ENCODE peak calls at places on chromosome 2, in nine cellular contexts. W, P, R, J, X, U, Z, N and Q are unnamed samples.

GRCh38 chr2:237542001-237542704 is 24.2 kb upstream of the PRLH start:
- DNase-seq in W (no peak), P (no peak), X (no peak), U (no peak), J (no peak), N (no peak), R (no peak), Z (no peak), Q (no peak)

GRCh38 chr2:217186565-217187218 is 326.8 kb upstream of the TNP1 start:
- DNase-seq in P (no peak), W (no peak), U (no peak), N (no peak), R (no peak), X (no peak), Z (no peak), J (no peak), Q (no peak)

GRCh38 chr2:152468832-152469692 is 134.1 kb downstream of the FMNL2 start:
- DNase-seq in R (peak; percentile 45), P (no peak), N (no peak), X (no peak), J (no peak), U (peak; percentile 20), W (no peak), Z (peak; percentile 74), Q (peak; percentile 98)

GRCh38 chr2:60468390-60469085 is 84.9 kb downstream of the BCL11A start:
- DNase-seq in P (no peak), Z (no peak), N (no peak), X (no peak), W (no peak), U (no peak), J (no peak), R (peak; percentile 60), Q (no peak)

GRCh38 chr2:31429759-31430438 is 15.4 kb upstream of the XDH start:
- DNase-seq in W (no peak), P (no peak), J (no peak), R (no peak), Z (peak; percentile 12), X (peak; percentile 27), N (no peak), U (no peak), Q (no peak)

GRCh38 chr2:171318463-171318934 is 115.3 kb downstream of the METTL8 start:
- DNase-seq in P (no peak), R (peak; percentile 27), Z (no peak), J (no peak), U (no peak), W (peak; percentile 66), N (peak; percentile 61), X (no peak), Q (no peak)

GRCh38 chr2:65574911-65575444 is 142.6 kb upstream of the SPRED2 start:
- DNase-seq in W (no peak), Z (no peak), J (no peak), N (no peak), X (no peak), R (no peak), P (no peak), U (no peak), Q (peak; percentile 33)

GRCh38 chr2:18214936-18215335 is 336.5 kb downstream of the KCNS3 start:
- DNase-seq in W (no peak), R (peak; percentile 11), J (no peak), U (no peak), X (no peak), N (no peak), Z (no peak), P (no peak), Q (no peak)

GRCh38 chr2:48860391-48860790 is 104.9 kb upstream of the LHCGR start:
- DNase-seq in W (no peak), R (no peak), P (no peak), Z (no peak), U (no peak), J (no peak), X (no peak), N (no peak), Q (no peak)

GRCh38 chr2:29317077-29317517 is 201.9 kb downstream of the CLIP4 start:
- DNase-seq in X (no peak), P (no peak), Z (peak; percentile 71), W (no peak), N (no peak), R (peak; percentile 76), U (no peak), J (no peak), Q (peak; percentile 49)

GRCh38 chr2:112893801-112894200 is 17.2 kb upstream of the IL37 start:
- DNase-seq in N (no peak), W (no peak), X (no peak), J (no peak), U (no peak), P (no peak), R (peak; percentile 7), Z (no peak), Q (no peak)

GRCh38 chr2:200369886-200370285 is 63.4 kb downstream of the SPATS2L start:
- DNase-seq in R (no peak), J (no peak), P (no peak), N (no peak), X (no peak), W (peak; percentile 31), Z (no peak), U (no peak), Q (no peak)

GRCh38 chr2:177264209-177264538 is 353 bp downstream of the NFE2L2 start:
- DNase-seq in X (no peak), P (peak; percentile 78), W (peak; percentile 32), N (no peak), J (no peak), U (no peak), Z (no peak), R (no peak), Q (no peak)

GRCh38 chr2:172239944-172240590 is 137.4 kb upstream of the DLX2 start:
- DNase-seq in U (no peak), X (no peak), J (no peak), R (peak; percentile 54), Z (peak; percentile 58), N (no peak), W (no peak), P (no peak), Q (no peak)

GRCh38 chr2:80068068-80068467 is 236.5 kb downstream of the LRRTM1 start:
- DNase-seq in J (no peak), N (no peak), R (no peak), X (no peak), P (no peak), Z (no peak), W (no peak), U (no peak), Q (no peak)

GRCh38 chr2:120677696-120678095 is 58.0 kb upstream of the GLI2 start:
- DNase-seq in W (no peak), X (no peak), R (no peak), N (no peak), J (no peak), Z (no peak), U (no peak), P (no peak), Q (no peak)

GRCh38 chr2:174699993-174700766 is 64.1 kb downstream of the CHRNA1 start:
- DNase-seq in X (no peak), N (no peak), W (no peak), P (no peak), J (no peak), U (no peak), Z (peak; percentile 59), R (peak; percentile 70), Q (peak; percentile 97)

GRCh38 chr2:241672243-241673188 is 14.1 kb downstream of the DTYMK start:
- DNase-seq in U (no peak), N (no peak), Z (no peak), X (no peak), P (no peak), R (no peak), J (no peak), W (no peak), Q (no peak)

GRCh38 chr2:213243189-213244044 is 40.8 kb upstream of the SPAG16 start:
- DNase-seq in U (no peak), N (no peak), W (no peak), X (no peak), J (no peak), P (no peak), Z (no peak), R (no peak), Q (no peak)

GRCh38 chr2:234823877-234824376 is 127.9 kb upstream of the SH3BP4 start:
- DNase-seq in X (no peak), R (peak; percentile 98), U (no peak), N (no peak), W (no peak), Z (peak; percentile 95), P (no peak), J (no peak), Q (no peak)

GRCh38 chr2:156526950-156527636 is 90.9 kb downstream of the GPD2 start:
- DNase-seq in X (no peak), N (no peak), P (no peak), J (no peak), W (no peak), Z (no peak), U (no peak), R (no peak), Q (no peak)

GRCh38 chr2:230411484-230412368 is 4.3 kb upstream of the SP100 start:
- DNase-seq in Z (peak; percentile 69), R (peak; percentile 63), U (peak; percentile 13), P (no peak), W (peak; percentile 48), J (peak; percentile 66), N (peak; percentile 26), X (peak; percentile 57), Q (peak; percentile 7)

GRCh38 chr2:237207641-237208040 is 122.0 kb downstream of the COPS8 start:
- DNase-seq in X (no peak), W (no peak), Z (no peak), U (no peak), J (no peak), P (no peak), R (peak; percentile 97), N (no peak), Q (no peak)

GRCh38 chr2:64873472-64873924 is 115.7 kb upstream of the SLC1A4 start:
- DNase-seq in R (peak; percentile 55), W (peak; percentile 92), U (no peak), N (peak; percentile 69), Z (peak; percentile 36), P (peak; percentile 89), J (peak; percentile 69), X (peak; percentile 77), Q (peak; percentile 72)

GRCh38 chr2:150228936-150229335 is 258.5 kb downstream of the RND3 start:
- DNase-seq in W (no peak), X (no peak), U (no peak), P (no peak), R (no peak), N (no peak), Z (peak; percentile 9), J (no peak), Q (no peak)

GRCh38 chr2:33204945-33205344 is 258.2 kb downstream of the LTBP1 start:
- DNase-seq in P (no peak), J (no peak), N (no peak), X (no peak), Z (no peak), W (no peak), U (no peak), R (no peak), Q (no peak)

GRCh38 chr2:96837575-96837974 is 6.2 kb downstream of the ANKRD23 start:
- DNase-seq in R (no peak), U (no peak), Z (no peak), P (no peak), N (no peak), W (no peak), X (no peak), J (no peak), Q (no peak)

GRCh38 chr2:54106631-54107454 is 8.6 kb upstream of the ACYP2 start:
- DNase-seq in Z (peak; percentile 57), P (no peak), X (peak; percentile 9), R (peak; percentile 71), U (no peak), N (no peak), J (no peak), W (no peak), Q (peak; percentile 68)

GRCh38 chr2:16014041-16014787 is 73.9 kb downstream of the MYCN start:
- DNase-seq in P (no peak), N (peak; percentile 62), J (no peak), U (no peak), W (no peak), Z (no peak), X (no peak), R (no peak), Q (no peak)

GRCh38 chr2:227313310-227313709 is 11.7 kb upstream of the MFF start:
- DNase-seq in N (no peak), R (no peak), X (no peak), P (no peak), Z (no peak), U (no peak), W (no peak), J (no peak), Q (no peak)

GRCh38 chr2:96093528-96093927 is 22.8 kb downstream of the ADRA2B start:
- DNase-seq in J (no peak), R (no peak), X (no peak), N (no peak), P (no peak), Z (no peak), W (no peak), U (no peak), Q (no peak)